ENCODE peak calls at places on chromosomes 13 and 19, in nine cellular contexts. V, R, N, T, Z, B, X, S and J are unnamed samples.

GRCh38 chr13:73303858-73304257 is 245.1 kb downstream of the KLF5 start:
- DNase-seq in B (peak), X (no peak), Z (no peak), N (no peak), S (no peak), V (no peak), R (no peak), T (no peak), J (no peak)

GRCh38 chr19:18417250-18418033 is 1.8 kb upstream of the SSBP4 start:
- DNase-seq in B (no peak), S (no peak), X (peak), N (no peak), V (no peak), T (peak), R (no peak), Z (peak), J (peak)

GRCh38 chr13:36453518-36453917 is 21.2 kb downstream of the CCNA1 start:
- DNase-seq in T (no peak), Z (no peak), N (no peak), B (no peak), S (no peak), V (no peak), X (peak), R (no peak), J (no peak)

GRCh38 chr13:98622926-98623325 is 46.0 kb upstream of the STK24 start:
- DNase-seq in B (no peak), V (no peak), R (no peak), Z (no peak), N (no peak), T (no peak), S (no peak), X (no peak), J (no peak)

GRCh38 chr19:45507864-45508680 is 793 bp downstream of the VASP start:
- DNase-seq in T (peak), S (no peak), Z (no peak), B (no peak), R (peak), N (peak), V (no peak), X (no peak), J (peak)

GRCh38 chr13:77530870-77531269 is 4.6 kb upstream of the SCEL start:
- DNase-seq in N (no peak), T (no peak), V (no peak), X (no peak), S (no peak), B (no peak), R (no peak), Z (no peak), J (no peak)

GRCh38 chr19:7292352-7292949 is 1.8 kb downstream of the INSR start:
- DNase-seq in B (no peak), Z (no peak), R (no peak), V (no peak), T (no peak), S (no peak), N (no peak), X (no peak), J (no peak)

GRCh38 chr19:55711719-55712118 is 26.5 kb downstream of the NLRP9 start:
- DNase-seq in V (no peak), Z (no peak), B (no peak), R (no peak), T (no peak), X (no peak), N (no peak), S (no peak), J (no peak)

GRCh38 chr13:113876341-113877148 is 12.7 kb upstream of the GAS6 start:
- DNase-seq in T (no peak), B (no peak), X (no peak), S (no peak), R (no peak), Z (no peak), N (no peak), V (peak), J (no peak)

GRCh38 chr13:100535401-100536135 is 53.0 kb downstream of the GGACT start:
- DNase-seq in Z (no peak), X (no peak), T (no peak), R (no peak), B (no peak), V (no peak), N (no peak), S (no peak), J (no peak)

GRCh38 chr19:4861147-4861546 is 6.3 kb downstream of the PLIN3 start:
- DNase-seq in X (no peak), N (no peak), Z (no peak), S (no peak), B (no peak), R (no peak), T (no peak), V (no peak), J (no peak)

GRCh38 chr19:19459099-19459498 is 53.6 kb downstream of the GATAD2A start:
- DNase-seq in N (peak), B (no peak), S (no peak), V (peak), Z (no peak), T (no peak), R (no peak), X (no peak), J (no peak)